ENCODE peak calls at places on chromosomes 4 and X, in five cellular contexts. One of them, this sample, is unnamed. For H3K27me3, the result is how much of the 10 kb centered on the place peaks cover.

GRCh38 chrX:110418857-110419249 is 60.2 kb downstream of the RTL9 start:
- DNase-seq in IMR-90: peak
- DNase-seq in transverse colon: no peak
- DNase-seq in upper lobe of right lung: no peak
- DNase-seq in cardiac muscle cell: peak
- DNase-seq in this sample: no peak

GRCh38 chr4:149120331-149121014 is 678.3 kb upstream of the NR3C2 start:
- DNase-seq in IMR-90: peak
- DNase-seq in transverse colon: no peak
- DNase-seq in upper lobe of right lung: no peak
- DNase-seq in cardiac muscle cell: peak
- DNase-seq in this sample: no peak

GRCh38 chr4:126960760-126961159 is 672.0 kb upstream of the INTU start:
- DNase-seq in IMR-90: no peak
- DNase-seq in transverse colon: no peak
- DNase-seq in upper lobe of right lung: no peak
- DNase-seq in cardiac muscle cell: no peak
- DNase-seq in this sample: no peak

GRCh38 chrX:10900585-10901289 is 210.4 kb upstream of the HCCS start:
- DNase-seq in IMR-90: peak
- DNase-seq in transverse colon: no peak
- DNase-seq in upper lobe of right lung: no peak
- DNase-seq in cardiac muscle cell: peak
- DNase-seq in this sample: no peak

GRCh38 chrX:110087485-110088356 is 84.8 kb downstream of the TMEM164 start:
- DNase-seq in IMR-90: peak
- DNase-seq in transverse colon: no peak
- DNase-seq in upper lobe of right lung: no peak
- DNase-seq in cardiac muscle cell: peak
- DNase-seq in this sample: no peak

GRCh38 chr4:38004062-38004461 is 43.9 kb downstream of the PTTG2 start:
- DNase-seq in IMR-90: peak
- DNase-seq in transverse colon: no peak
- DNase-seq in upper lobe of right lung: no peak
- DNase-seq in cardiac muscle cell: peak
- DNase-seq in this sample: no peak

GRCh38 chr4:165378398-165378762 is 428 bp upstream of the CPE start:
- DNase-seq in IMR-90: no peak
- DNase-seq in transverse colon: no peak
- DNase-seq in upper lobe of right lung: no peak
- DNase-seq in cardiac muscle cell: no peak
- DNase-seq in this sample: no peak

GRCh38 chr4:15771419-15772058 is 6.6 kb upstream of the CD38 start:
- DNase-seq in IMR-90: no peak
- DNase-seq in transverse colon: no peak
- DNase-seq in upper lobe of right lung: no peak
- DNase-seq in cardiac muscle cell: no peak
- DNase-seq in this sample: no peak

GRCh38 chrX:125998432-125998831 is 167.7 kb downstream of the DCAF12L2 start:
- DNase-seq in IMR-90: no peak
- DNase-seq in transverse colon: no peak
- DNase-seq in upper lobe of right lung: no peak
- DNase-seq in cardiac muscle cell: no peak
- DNase-seq in this sample: no peak

GRCh38 chrX:137427813-137428212 is 138.1 kb upstream of the ZIC3 start:
- DNase-seq in IMR-90: no peak
- DNase-seq in transverse colon: no peak
- DNase-seq in upper lobe of right lung: no peak
- DNase-seq in cardiac muscle cell: peak
- DNase-seq in this sample: no peak

GRCh38 chr4:46354863-46355262 is 35.1 kb downstream of the GABRA2 start:
- DNase-seq in IMR-90: no peak
- DNase-seq in transverse colon: no peak
- DNase-seq in upper lobe of right lung: no peak
- DNase-seq in cardiac muscle cell: no peak
- DNase-seq in this sample: no peak

GRCh38 chr4:139848043-139848442 is 182.4 kb downstream of the MGST2 start:
- DNase-seq in IMR-90: no peak
- DNase-seq in transverse colon: no peak
- DNase-seq in upper lobe of right lung: no peak
- DNase-seq in cardiac muscle cell: no peak
- DNase-seq in this sample: no peak

GRCh38 chrX:118553042-118553714 is 57.6 kb downstream of the DOCK11 start:
- DNase-seq in IMR-90: no peak
- DNase-seq in transverse colon: no peak
- DNase-seq in upper lobe of right lung: no peak
- DNase-seq in cardiac muscle cell: peak
- DNase-seq in this sample: no peak

GRCh38 chrX:150047818-150048217 is 109.5 kb upstream of the EOLA2 start:
- DNase-seq in IMR-90: no peak
- DNase-seq in transverse colon: no peak
- DNase-seq in upper lobe of right lung: no peak
- DNase-seq in cardiac muscle cell: no peak
- DNase-seq in this sample: no peak

GRCh38 chrX:48976086-48976485 is 4.4 kb upstream of the KCND1 start:
- DNase-seq in IMR-90: no peak
- DNase-seq in transverse colon: no peak
- DNase-seq in upper lobe of right lung: no peak
- DNase-seq in cardiac muscle cell: no peak
- DNase-seq in this sample: no peak

GRCh38 chrX:136039968-136040367 is 54.7 kb downstream of the SLC9A6 start:
- DNase-seq in IMR-90: no peak
- DNase-seq in transverse colon: no peak
- DNase-seq in upper lobe of right lung: no peak
- DNase-seq in cardiac muscle cell: no peak
- DNase-seq in this sample: no peak

GRCh38 chr4:54661686-54662085 is 3.9 kb downstream of the KIT start:
- DNase-seq in IMR-90: peak
- DNase-seq in transverse colon: no peak
- DNase-seq in upper lobe of right lung: no peak
- DNase-seq in cardiac muscle cell: peak
- DNase-seq in this sample: no peak

GRCh38 chr4:54660591-54660990 is 2.8 kb downstream of the KIT start:
- DNase-seq in IMR-90: no peak
- DNase-seq in transverse colon: no peak
- DNase-seq in upper lobe of right lung: no peak
- DNase-seq in cardiac muscle cell: no peak
- DNase-seq in this sample: no peak

GRCh38 chr4:54661156-54661555 is 3.4 kb downstream of the KIT start:
- DNase-seq in IMR-90: peak
- DNase-seq in transverse colon: no peak
- DNase-seq in upper lobe of right lung: no peak
- DNase-seq in cardiac muscle cell: peak
- DNase-seq in this sample: no peak

GRCh38 chr4:54663181-54663580 is 5.4 kb downstream of the KIT start:
- DNase-seq in IMR-90: no peak
- DNase-seq in transverse colon: no peak
- DNase-seq in upper lobe of right lung: no peak
- DNase-seq in cardiac muscle cell: no peak
- DNase-seq in this sample: no peak

DNA sequence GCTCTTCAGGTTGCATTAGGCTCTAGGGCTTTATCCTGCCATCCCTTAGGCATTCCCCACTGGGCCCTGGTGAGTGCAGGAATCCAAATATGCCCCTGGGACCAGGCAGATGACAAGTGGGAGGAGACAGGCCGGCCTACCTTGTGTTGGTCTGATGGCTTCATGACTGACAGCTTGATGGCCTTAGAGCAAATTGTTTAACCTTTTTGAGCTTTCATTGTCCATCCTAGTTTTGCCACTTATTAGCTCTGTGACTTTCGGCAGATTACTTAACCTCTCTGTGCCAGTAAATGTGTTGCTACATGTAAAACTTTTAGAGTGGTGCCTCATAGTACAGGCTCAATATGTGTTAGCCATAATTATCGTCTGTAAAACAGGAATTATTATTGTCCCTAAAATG is 4.4 kb downstream of the KIT start:
- DNase-seq in IMR-90: no peak
- DNase-seq in transverse colon: no peak
- DNase-seq in upper lobe of right lung: no peak
- DNase-seq in cardiac muscle cell: no peak
- DNase-seq in this sample: no peak
- H3K27me3 ChIP-seq in IMR-90: under half
- H3K27me3 ChIP-seq in transverse colon: under half
- H3K27me3 ChIP-seq in upper lobe of right lung: under half
- H3K27me3 ChIP-seq in cardiac muscle cell: half or more
- H3K27me3 ChIP-seq in this sample: under half

GRCh38 chrX:16993791-16994318 is 47.4 kb downstream of the REPS2 start:
- DNase-seq in IMR-90: no peak
- DNase-seq in transverse colon: no peak
- DNase-seq in upper lobe of right lung: no peak
- DNase-seq in cardiac muscle cell: no peak
- DNase-seq in this sample: no peak

GRCh38 chrX:17000751-17001150 is 54.3 kb downstream of the REPS2 start:
- DNase-seq in IMR-90: no peak
- DNase-seq in transverse colon: no peak
- DNase-seq in upper lobe of right lung: no peak
- DNase-seq in cardiac muscle cell: no peak
- DNase-seq in this sample: no peak

GRCh38 chrX:16999275-16999674 is 52.8 kb downstream of the REPS2 start:
- DNase-seq in IMR-90: no peak
- DNase-seq in transverse colon: no peak
- DNase-seq in upper lobe of right lung: no peak
- DNase-seq in cardiac muscle cell: no peak
- DNase-seq in this sample: no peak

GRCh38 chrX:16992902-16993301 is 46.4 kb downstream of the REPS2 start:
- DNase-seq in IMR-90: no peak
- DNase-seq in transverse colon: peak
- DNase-seq in upper lobe of right lung: no peak
- DNase-seq in cardiac muscle cell: no peak
- DNase-seq in this sample: peak

GRCh38 chrX:16997313-16997712 is 50.9 kb downstream of the REPS2 start:
- DNase-seq in IMR-90: no peak
- DNase-seq in transverse colon: no peak
- DNase-seq in upper lobe of right lung: no peak
- DNase-seq in cardiac muscle cell: no peak
- DNase-seq in this sample: no peak
- H3K27me3 ChIP-seq in IMR-90: under half
- H3K27me3 ChIP-seq in transverse colon: under half
- H3K27me3 ChIP-seq in upper lobe of right lung: under half
- H3K27me3 ChIP-seq in cardiac muscle cell: under half
- H3K27me3 ChIP-seq in this sample: under half

GRCh38 chrX:39625810-39626209 is 471.9 kb downstream of the BCOR start:
- DNase-seq in IMR-90: no peak
- DNase-seq in transverse colon: no peak
- DNase-seq in upper lobe of right lung: no peak
- DNase-seq in cardiac muscle cell: no peak
- DNase-seq in this sample: no peak
- H3K27me3 ChIP-seq in IMR-90: under half
- H3K27me3 ChIP-seq in transverse colon: under half
- H3K27me3 ChIP-seq in upper lobe of right lung: under half
- H3K27me3 ChIP-seq in cardiac muscle cell: under half
- H3K27me3 ChIP-seq in this sample: under half

GRCh38 chrX:124045109-124045508 is 83.6 kb downstream of the STAG2 start:
- DNase-seq in IMR-90: peak
- DNase-seq in transverse colon: no peak
- DNase-seq in upper lobe of right lung: no peak
- DNase-seq in cardiac muscle cell: peak
- DNase-seq in this sample: no peak
- H3K27me3 ChIP-seq in IMR-90: under half
- H3K27me3 ChIP-seq in transverse colon: under half
- H3K27me3 ChIP-seq in upper lobe of right lung: under half
- H3K27me3 ChIP-seq in cardiac muscle cell: under half
- H3K27me3 ChIP-seq in this sample: under half

DNA sequence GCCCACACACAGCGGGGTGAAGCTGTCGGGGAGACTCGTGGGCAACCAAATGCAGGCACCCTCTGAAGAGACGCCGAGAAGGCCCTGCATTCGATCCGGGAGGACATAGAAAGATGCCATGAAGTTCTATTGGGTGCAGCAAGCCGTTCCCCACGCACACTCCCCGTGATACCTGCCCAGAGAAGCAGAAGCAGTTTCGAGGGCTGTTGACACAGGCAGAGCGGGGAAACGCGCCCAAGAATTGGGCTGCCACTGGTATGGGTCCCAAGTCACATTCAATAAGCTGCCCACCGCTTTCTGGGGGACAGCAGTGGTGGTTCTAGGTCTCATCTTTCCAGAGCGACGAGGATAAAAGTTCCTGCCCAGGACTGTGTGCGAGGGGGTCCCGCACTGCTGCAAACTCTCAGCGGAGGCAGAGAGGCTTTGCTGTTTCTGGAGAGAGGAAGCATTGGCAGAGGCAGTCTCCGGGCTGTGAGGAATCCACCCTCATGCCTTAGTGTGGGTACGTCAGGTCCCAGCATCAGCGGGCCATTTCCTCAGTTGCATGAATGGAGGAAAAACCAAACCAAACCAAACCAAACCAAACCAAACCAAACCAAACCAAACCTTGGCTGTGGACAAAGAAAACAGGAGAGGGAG is 10.1 kb downstream of the PITX2 start:
- DNase-seq in IMR-90: no peak
- DNase-seq in transverse colon: no peak
- DNase-seq in upper lobe of right lung: no peak
- DNase-seq in cardiac muscle cell: no peak
- DNase-seq in this sample: no peak
- H3K27me3 ChIP-seq in IMR-90: half or more
- H3K27me3 ChIP-seq in transverse colon: half or more
- H3K27me3 ChIP-seq in upper lobe of right lung: half or more
- H3K27me3 ChIP-seq in cardiac muscle cell: half or more
- H3K27me3 ChIP-seq in this sample: half or more

GRCh38 chr4:3475713-3476260 is 12.7 kb downstream of the DOK7 start:
- DNase-seq in IMR-90: no peak
- DNase-seq in transverse colon: no peak
- DNase-seq in upper lobe of right lung: no peak
- DNase-seq in cardiac muscle cell: no peak
- DNase-seq in this sample: no peak
- H3K27me3 ChIP-seq in IMR-90: under half
- H3K27me3 ChIP-seq in transverse colon: under half
- H3K27me3 ChIP-seq in upper lobe of right lung: under half
- H3K27me3 ChIP-seq in cardiac muscle cell: under half
- H3K27me3 ChIP-seq in this sample: under half

DNA sequence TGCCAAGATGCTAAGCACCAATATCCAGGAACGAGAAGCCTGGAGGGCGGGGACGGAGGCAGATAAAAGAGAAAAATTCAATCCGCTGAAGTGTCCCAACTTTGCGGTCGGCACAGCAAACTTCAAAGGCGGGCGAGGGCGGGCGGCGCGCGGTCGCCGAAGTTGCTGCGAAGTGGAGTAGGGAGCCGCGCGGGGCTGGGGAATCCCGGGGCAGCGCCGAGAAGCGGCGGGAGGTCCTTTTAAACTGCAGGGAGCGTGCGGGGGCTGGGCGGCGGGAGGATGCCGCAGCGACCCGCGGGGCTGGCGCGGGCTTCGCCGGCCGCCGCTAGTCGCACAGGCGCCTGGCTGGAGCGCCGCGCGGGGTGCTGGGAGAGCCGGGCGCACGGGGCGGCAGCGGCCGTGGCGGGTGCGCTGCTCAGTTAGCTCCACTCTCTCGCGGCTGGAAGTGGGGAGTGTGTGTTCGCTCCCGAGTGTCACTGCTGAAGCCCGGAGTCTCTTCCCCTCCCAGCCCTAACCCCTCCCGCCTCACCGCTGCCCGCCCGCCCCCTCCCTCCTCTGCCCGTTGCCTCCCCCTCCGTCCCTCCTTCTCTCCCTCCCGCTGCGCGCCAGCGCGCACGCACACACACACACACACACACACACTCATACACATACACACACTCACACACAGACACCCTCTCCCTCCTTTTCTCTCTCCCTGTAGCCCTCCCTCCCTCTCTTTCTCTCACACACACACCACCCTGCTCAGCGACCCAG is at the start of gene NDNF:
- DNase-seq in IMR-90: peak
- DNase-seq in transverse colon: peak
- DNase-seq in upper lobe of right lung: peak
- DNase-seq in cardiac muscle cell: peak
- DNase-seq in this sample: peak
- H3K27me3 ChIP-seq in IMR-90: half or more
- H3K27me3 ChIP-seq in transverse colon: under half
- H3K27me3 ChIP-seq in upper lobe of right lung: under half
- H3K27me3 ChIP-seq in cardiac muscle cell: under half
- H3K27me3 ChIP-seq in this sample: under half

GRCh38 chr4:56235714-56236113 is 151.6 kb downstream of the AASDH start:
- DNase-seq in IMR-90: no peak
- DNase-seq in transverse colon: no peak
- DNase-seq in upper lobe of right lung: no peak
- DNase-seq in cardiac muscle cell: no peak
- DNase-seq in this sample: no peak
- H3K27me3 ChIP-seq in IMR-90: under half
- H3K27me3 ChIP-seq in transverse colon: under half
- H3K27me3 ChIP-seq in upper lobe of right lung: under half
- H3K27me3 ChIP-seq in cardiac muscle cell: under half
- H3K27me3 ChIP-seq in this sample: under half

This sample was measured in colonic mucosa.